ENCODE peak calls at places on chromosomes 16 and 17, in five cellular contexts. J is A549, S is uterus, P is H54, T is breast epithelium. A is an unnamed sample.
A peak's percentile ranks its signal among the peaks of the same experiment; 100 is the strongest.

GRCh38 chr16:30948087-30948955 is 547 bp upstream of the ORAI3 start:
- DNase-seq in J (peak; percentile 98), S (peak; percentile 94), P (peak; percentile 92), T (peak; percentile 82), A (no peak)

GRCh38 chr16:80997964-80998620 is 8.6 kb downstream of the CMC2 start:
- DNase-seq in J (no peak), S (no peak), P (no peak), T (no peak), A (no peak)

GRCh38 chr17:45775576-45776011 is 8.5 kb upstream of the CRHR1 start:
- DNase-seq in J (no peak), S (peak; percentile 29), P (no peak), T (no peak), A (no peak)

GRCh38 chr16:265002-265529 is 10.7 kb downstream of the RGS11 start:
- DNase-seq in J (no peak), S (no peak), P (no peak), T (no peak), A (no peak)

GRCh38 chr17:9818760-9819159 is 3.1 kb downstream of the GSG1L2 start:
- DNase-seq in J (no peak), S (no peak), P (no peak), T (no peak), A (no peak)

GRCh38 chr16:2243781-2244180 is 7.5 kb downstream of the DNASE1L2 start:
- DNase-seq in J (no peak), S (no peak), P (no peak), T (no peak), A (no peak)

GRCh38 chr17:6374761-6375312 is 60.1 kb downstream of the AIPL1 start:
- DNase-seq in J (peak; percentile 66), S (no peak), P (peak; percentile 74), T (no peak), A (no peak)

GRCh38 chr16:86018487-86018886 is 119.5 kb downstream of the IRF8 start:
- DNase-seq in J (no peak), S (no peak), P (no peak), T (no peak), A (no peak)

GRCh38 chr16:88881090-88881580 is 14.7 kb upstream of the PABPN1L start:
- DNase-seq in J (no peak), S (no peak), P (no peak), T (no peak), A (no peak)

GRCh38 chr17:62774338-62774737 is 33.8 kb downstream of the MARCHF10 start:
- DNase-seq in J (no peak), S (no peak), P (no peak), T (no peak), A (no peak)

GRCh38 chr16:88570691-88571092 is 489 bp downstream of the ZC3H18 start:
- DNase-seq in J (no peak), S (no peak), P (peak; percentile 52), T (no peak), A (no peak)

GRCh38 chr17:62965149-62965648 is 836 bp upstream of the TANC2 start:
- DNase-seq in J (no peak), S (no peak), P (no peak), T (no peak), A (no peak)

GRCh38 chr16:80981103-80981502 is 25.6 kb downstream of the CMC2 start:
- DNase-seq in J (no peak), S (no peak), P (no peak), T (no peak), A (no peak)

GRCh38 chr17:72501404-72502110 is 380.7 kb downstream of the SOX9 start:
- DNase-seq in J (no peak), S (no peak), P (no peak), T (peak; percentile 74), A (no peak)

DNA sequence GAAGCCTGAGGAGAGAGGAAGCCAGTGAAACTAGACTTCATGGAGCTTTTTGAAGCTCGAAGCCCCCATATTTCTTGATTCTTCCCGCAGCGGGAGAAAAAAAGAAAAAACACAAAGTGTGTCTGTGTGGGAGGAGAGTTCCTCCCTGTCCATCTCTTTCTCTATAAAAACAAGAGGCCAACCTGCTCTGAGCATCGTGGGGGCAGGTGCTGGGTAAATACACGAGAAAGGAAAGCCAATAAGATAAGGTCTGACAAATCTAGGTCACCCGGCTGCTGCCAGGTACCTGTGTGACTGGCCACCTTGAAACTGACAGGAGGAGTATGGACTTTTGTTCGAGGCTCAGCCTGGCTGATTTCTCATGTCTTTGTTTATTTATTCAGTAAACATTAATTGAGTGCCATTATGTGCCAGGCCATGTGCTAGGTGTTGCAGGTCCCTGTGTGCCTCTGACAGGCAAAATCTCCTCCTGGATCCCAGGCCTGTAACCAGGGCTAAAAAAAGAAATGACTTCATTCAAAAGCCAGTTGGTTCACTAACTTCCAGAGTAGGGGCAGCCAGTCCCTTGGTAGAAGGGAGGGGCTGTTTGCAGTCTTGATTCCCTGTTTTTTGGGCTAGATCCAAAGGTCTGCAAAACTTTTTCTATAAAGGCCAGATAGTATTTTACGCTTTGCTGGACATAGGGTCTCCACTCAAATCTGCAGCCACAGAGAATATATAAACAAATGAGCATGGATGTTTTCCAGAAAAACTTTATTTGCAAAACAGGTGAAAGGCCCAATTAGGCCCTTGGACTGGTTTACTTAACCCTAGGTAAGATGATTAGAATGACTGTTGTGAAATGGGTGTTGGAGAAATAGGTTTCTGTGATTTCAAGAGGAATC is 35.6 kb downstream of the YPEL2 start:
- DNase-seq in J (no peak), S (peak; percentile 26), P (no peak), T (no peak), A (no peak)
- TF ChIP-seq POLR2A in J (no peak), S (no peak), P (no peak), T (no peak), A (no peak)

GRCh38 chr17:2138318-2138717 is 83.4 kb downstream of the HIC1 start:
- DNase-seq in J (no peak), S (no peak), P (no peak), T (no peak), A (no peak)
- TF ChIP-seq POLR2A in J (no peak), S (no peak), P (no peak), T (no peak), A (peak; percentile 58)

GRCh38 chr17:81034779-81035388 is at the start of gene BAIAP2:
- DNase-seq in J (peak; percentile 95), S (peak; percentile 95), P (peak; percentile 99), T (peak; percentile 98), A (peak; percentile 100)

GRCh38 chr17:81037026-81037782 is 2.3 kb downstream of the BAIAP2 start:
- DNase-seq in J (no peak), S (no peak), P (no peak), T (peak; percentile 89), A (no peak)

GRCh38 chr17:81036128-81036891 is 1.4 kb downstream of the BAIAP2 start:
- DNase-seq in J (no peak), S (no peak), P (no peak), T (no peak), A (no peak)

GRCh38 chr17:81034168-81034777 is 678 bp upstream of the BAIAP2 start:
- DNase-seq in J (no peak), S (no peak), P (peak; percentile 58), T (no peak), A (peak; percentile 56)

DNA sequence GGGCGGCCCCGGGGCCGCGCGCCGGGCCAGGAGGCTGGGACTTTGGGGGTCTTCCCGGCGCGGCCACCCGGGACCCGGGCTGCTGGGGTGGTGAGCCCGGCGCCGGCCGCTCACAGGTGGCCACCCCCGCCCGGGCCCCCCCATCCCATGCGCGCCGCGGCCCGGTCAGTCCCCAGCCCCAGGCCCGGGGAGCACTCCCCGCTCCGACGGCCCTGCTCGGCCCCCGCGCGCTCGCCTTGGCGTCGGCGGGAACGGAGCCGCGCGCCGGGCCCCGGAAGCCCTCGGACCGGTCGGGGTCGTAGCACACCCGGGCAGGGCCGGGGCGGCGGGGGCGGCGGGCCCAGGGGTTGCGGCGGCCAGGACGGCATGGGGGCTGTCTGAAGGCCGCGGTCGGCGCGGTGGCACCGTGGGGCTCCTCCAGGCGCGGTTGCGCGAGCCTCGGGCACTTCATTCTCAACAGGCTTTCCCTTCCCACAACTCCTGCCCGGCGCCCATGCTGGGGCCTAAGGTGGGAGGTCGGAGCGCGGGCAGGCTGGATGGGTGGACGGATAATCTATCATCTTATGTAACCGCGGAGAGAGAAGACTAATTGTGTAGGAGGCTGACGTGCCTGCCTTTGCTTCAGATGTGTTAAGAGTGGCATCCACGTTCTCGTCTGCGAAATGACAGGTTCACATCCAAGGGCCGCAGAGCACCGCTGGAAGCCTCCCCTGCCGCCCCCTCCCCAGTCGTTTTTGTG is 607 bp downstream of the BAIAP2 start:
- DNase-seq in J (no peak), S (no peak), P (no peak), T (no peak), A (no peak)
- TF ChIP-seq POLR2A in J (no peak), S (no peak), P (no peak), T (no peak), A (no peak)

GRCh38 chr17:353838-354234 is 1.2 kb upstream of the RPH3AL start:
- DNase-seq in J (no peak), S (no peak), P (no peak), T (no peak), A (no peak)

GRCh38 chr17:352421-353212 is at the start of gene RPH3AL:
- DNase-seq in J (peak; percentile 99), S (no peak), P (no peak), T (peak; percentile 77), A (no peak)

GRCh38 chr17:353213-353837 is 718 bp upstream of the RPH3AL start:
- DNase-seq in J (peak; percentile 40), S (no peak), P (no peak), T (no peak), A (no peak)

GRCh38 chr17:356671-357434 is 4.2 kb upstream of the RPH3AL start:
- DNase-seq in J (no peak), S (no peak), P (no peak), T (no peak), A (no peak)

GRCh38 chr17:354651-355556 is 2.3 kb upstream of the RPH3AL start:
- DNase-seq in J (peak; percentile 48), S (no peak), P (no peak), T (no peak), A (no peak)
- TF ChIP-seq POLR2A in J (no peak), S (no peak), P (no peak), T (no peak), A (no peak)

A was measured in GM12892.